ENCODE peak calls at places on chromosomes 12 and 14, in five cellular contexts. I is H9, X is H1, M is neuronal stem cell, F is trophoblast cell. A is an unnamed sample.

GRCh38 chr14:51328089-51328941 is 88.3 kb downstream of the TMX1 start:
- DNase-seq in I (no peak), X (no peak), M (no peak), F (peak; percentile 25), A (peak; percentile 77)

GRCh38 chr12:56152132-56152755 is at the start of gene MYL6B:
- DNase-seq in I (peak; percentile 94), X (peak; percentile 91), M (peak; percentile 86), F (peak; percentile 96), A (peak; percentile 94)

GRCh38 chr14:68813318-68813838 is 20.5 kb upstream of the ZFP36L1 start:
- DNase-seq in I (no peak), X (no peak), M (no peak), F (peak; percentile 27), A (no peak)

GRCh38 chr12:78146365-78146772 is 315.7 kb downstream of the NAV3 start:
- DNase-seq in I (no peak), X (no peak), M (peak; percentile 17), F (peak; percentile 48), A (peak; percentile 50)

GRCh38 chr12:32489070-32489469 is 89.7 kb downstream of the FGD4 start:
- DNase-seq in I (no peak), X (no peak), M (no peak), F (no peak), A (no peak)

GRCh38 chr14:75711796-75712211 is 50.8 kb downstream of the TTLL5 start:
- DNase-seq in I (peak; percentile 35), X (peak; percentile 51), M (peak; percentile 55), F (peak; percentile 73), A (peak; percentile 71)

GRCh38 chr12:109811624-109811995 is 21.6 kb downstream of the TRPV4 start:
- DNase-seq in I (no peak), X (no peak), M (no peak), F (no peak), A (no peak)

GRCh38 chr14:104401785-104402184 is 177.8 kb upstream of the C14orf180 start:
- DNase-seq in I (peak; percentile 7), X (no peak), M (no peak), F (no peak), A (no peak)

GRCh38 chr14:93132472-93133065 is 16.8 kb upstream of the ITPK1 start:
- DNase-seq in I (peak; percentile 51), X (no peak), M (no peak), F (peak; percentile 62), A (peak; percentile 33)

GRCh38 chr12:2395352-2395977 is 342.7 kb downstream of the CACNA1C start:
- DNase-seq in I (peak; percentile 86), X (peak; percentile 88), M (peak; percentile 64), F (peak; percentile 76), A (peak; percentile 48)

GRCh38 chr12:16604853-16605252 is 1.1 kb downstream of the LMO3 start:
- DNase-seq in I (no peak), X (peak; percentile 54), M (no peak), F (no peak), A (no peak)

GRCh38 chr14:52494444-52494843 is 57.9 kb downstream of the TXNDC16 start:
- DNase-seq in I (no peak), X (no peak), M (no peak), F (no peak), A (no peak)

GRCh38 chr12:6326316-6326959 is 15.4 kb downstream of the TNFRSF1A start:
- DNase-seq in I (peak; percentile 90), X (peak; percentile 75), M (no peak), F (peak; percentile 45), A (peak; percentile 82)

GRCh38 chr12:18422849-18423248 is 161.5 kb downstream of the PIK3C2G start:
- DNase-seq in I (no peak), X (no peak), M (no peak), F (no peak), A (peak; percentile 81)

GRCh38 chr12:1605129-1606020 is 11.0 kb upstream of the FBXL14 start:
- DNase-seq in I (peak; percentile 74), X (peak; percentile 69), M (peak; percentile 62), F (peak; percentile 92), A (peak; percentile 90)

GRCh38 chr14:65500075-65500474 is 87.5 kb downstream of the FUT8 start:
- DNase-seq in I (no peak), X (no peak), M (no peak), F (no peak), A (no peak)

GRCh38 chr12:2795291-2796186 is 769 bp downstream of the FKBP4 start:
- DNase-seq in I (peak; percentile 59), X (peak; percentile 77), M (peak; percentile 53), F (peak; percentile 55), A (peak; percentile 70)

GRCh38 chr12:133233993-133234564 is 1.6 kb downstream of the ANHX start:
- DNase-seq in I (peak; percentile 19), X (no peak), M (no peak), F (no peak), A (no peak)
- H2BK12ac ChIP-seq in I (no peak overlapping the region), X (no peak overlapping the region), M (no peak overlapping the region), F (no peak overlapping the region), A (no peak overlapping the region)

GRCh38 chr12:13209279-13210021 is 12.9 kb downstream of the EMP1 start:
- DNase-seq in I (no peak), X (no peak), M (no peak), F (no peak), A (peak; percentile 21)

GRCh38 chr12:13208533-13209278 is 12.2 kb downstream of the EMP1 start:
- DNase-seq in I (peak; percentile 60), X (peak; percentile 54), M (no peak), F (peak; percentile 54), A (peak; percentile 79)

GRCh38 chr12:13205809-13206559 is 9.5 kb downstream of the EMP1 start:
- DNase-seq in I (no peak), X (no peak), M (no peak), F (peak; percentile 20), A (peak; percentile 95)

GRCh38 chr12:13204428-13204827 is 7.9 kb downstream of the EMP1 start:
- DNase-seq in I (peak; percentile 57), X (no peak), M (no peak), F (no peak), A (peak; percentile 92)

DNA sequence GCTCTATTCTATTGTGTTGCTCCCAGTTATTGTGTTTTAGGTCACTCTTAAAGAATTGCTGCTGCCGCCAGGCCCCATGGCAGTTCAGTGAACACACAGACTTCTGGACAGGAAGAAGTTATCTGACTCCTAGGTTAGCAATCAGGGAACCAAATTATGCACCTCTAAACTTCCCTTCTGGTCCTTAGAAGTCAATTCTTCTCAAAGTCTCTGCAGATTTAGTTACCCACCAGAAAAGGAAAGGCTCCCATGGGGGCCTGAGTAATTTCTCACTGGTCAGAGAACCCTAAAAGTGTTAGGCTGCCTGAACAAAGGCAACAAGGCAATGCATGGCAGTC is 10.0 kb downstream of the EMP1 start:
- DNase-seq in I (no peak), X (no peak), M (no peak), F (no peak), A (no peak)
- H3K18ac ChIP-seq in I (no peak overlapping the region), X (no peak overlapping the region), M (no peak overlapping the region), F (no peak overlapping the region), A (peak overlapping the region; percentile 95)

GRCh38 chr12:94491489-94491888 is 31.8 kb upstream of the CEP83 start:
- DNase-seq in I (no peak), X (no peak), M (no peak), F (no peak), A (no peak)
- H3K14ac ChIP-seq in I (no peak overlapping the region), X (no peak overlapping the region), M (no peak overlapping the region), F (no peak overlapping the region), A (no peak overlapping the region)

DNA sequence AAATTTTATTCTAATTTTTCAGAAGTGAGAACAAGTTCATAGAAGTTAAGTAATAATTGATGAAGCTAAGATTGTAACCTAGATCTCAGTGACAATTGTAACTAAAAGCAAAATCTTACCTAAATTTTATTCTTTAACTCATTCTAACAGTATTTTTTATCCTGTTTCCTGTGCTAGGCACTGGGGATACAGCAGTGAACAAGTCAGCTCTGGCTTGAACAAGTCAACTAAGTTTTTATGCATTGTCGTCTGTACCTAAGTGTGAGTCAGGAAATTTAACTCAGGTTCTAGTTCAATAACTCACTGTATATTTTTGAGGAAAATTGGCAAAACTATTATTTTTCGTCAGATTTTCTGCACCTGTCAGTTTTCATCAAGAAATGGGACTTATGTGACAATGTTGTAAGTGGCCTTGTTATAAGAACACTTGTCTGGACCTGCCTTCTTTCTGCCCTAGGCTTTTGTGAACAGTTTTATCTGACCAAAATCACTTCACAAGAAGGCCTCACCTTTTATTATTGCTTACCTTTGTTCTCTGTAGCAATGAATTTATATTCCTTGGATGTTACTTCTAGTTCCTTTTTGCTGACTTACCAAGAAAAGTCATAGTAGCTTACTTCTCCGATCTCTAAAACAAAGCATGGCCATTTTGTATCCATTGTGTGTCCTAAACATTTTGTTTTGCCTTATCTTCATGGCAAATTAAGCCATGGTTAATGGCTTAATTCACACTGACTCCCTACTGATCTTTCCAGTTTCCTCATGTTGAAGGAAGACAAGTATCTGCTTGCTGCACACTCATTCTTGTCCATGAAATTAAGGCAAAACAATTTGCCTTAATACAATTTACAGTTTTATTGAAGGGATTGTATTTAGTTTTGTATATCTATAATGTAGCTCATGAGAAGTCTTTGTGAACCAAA is 2.7 kb downstream of the TMTC3 start:
- DNase-seq in I (no peak), X (no peak), M (no peak), F (no peak), A (no peak)
- H2BK12ac ChIP-seq in I (no peak overlapping the region), X (peak overlapping the region; percentile 18), M (no peak overlapping the region), F (no peak overlapping the region), A (no peak overlapping the region)

GRCh38 chr14:91536327-91536726 is 26.2 kb upstream of the PPP4R3A start:
- DNase-seq in I (no peak), X (no peak), M (no peak), F (no peak), A (no peak)

GRCh38 chr14:91533623-91534022 is 23.5 kb upstream of the PPP4R3A start:
- DNase-seq in I (no peak), X (no peak), M (no peak), F (no peak), A (no peak)
- H3K18ac ChIP-seq in I (no peak overlapping the region), X (no peak overlapping the region), M (no peak overlapping the region), F (no peak overlapping the region), A (no peak overlapping the region)

GRCh38 chr12:62722971-62723680 is 211.8 kb downstream of the PPM1H start:
- DNase-seq in I (no peak), X (no peak), M (no peak), F (no peak), A (no peak)
- H3K14ac ChIP-seq in I (no peak overlapping the region), X (no peak overlapping the region), M (no peak overlapping the region), F (no peak overlapping the region), A (no peak overlapping the region)

GRCh38 chr12:116222358-116222757 is 55.1 kb downstream of the MED13L start:
- DNase-seq in I (no peak), X (no peak), M (no peak), F (peak; percentile 98), A (peak; percentile 85)
- H2BK12ac ChIP-seq in I (no peak overlapping the region), X (no peak overlapping the region), M (no peak overlapping the region), F (no peak overlapping the region), A (no peak overlapping the region)